ENCODE peak calls at places on chromosomes 16 and 17, in four cellular contexts. One of them, this sample, is unnamed.

GRCh38 chr17:63516910-63517824 is 6.0 kb upstream of the KCNH6 start:
- DNase-seq in HepG2: peak
- DNase-seq in GM12878: peak
- DNase-seq in K562: no peak
- DNase-seq in this sample: no peak

GRCh38 chr17:229130-229944 is 47.9 kb upstream of the DOC2B start:
- DNase-seq in GM12878: no peak
- DNase-seq in HepG2: no peak
- DNase-seq in K562: no peak
- DNase-seq in this sample: no peak

GRCh38 chr17:7191571-7192270 is 12.6 kb upstream of the ASGR1 start:
- DNase-seq in K562: peak
- DNase-seq in GM12878: no peak
- DNase-seq in HepG2: peak
- DNase-seq in this sample: peak

GRCh38 chr17:80195671-80196529 is 24.2 kb downstream of the SGSH start:
- DNase-seq in K562: peak
- DNase-seq in HepG2: peak
- DNase-seq in GM12878: no peak
- DNase-seq in this sample: no peak

GRCh38 chr16:482468-483185 is 44.9 kb upstream of the CAPN15 start:
- DNase-seq in HepG2: no peak
- DNase-seq in GM12878: no peak
- DNase-seq in K562: no peak
- DNase-seq in this sample: no peak

GRCh38 chr16:71883193-71883848 is 661 bp downstream of the ZNF821 start:
- DNase-seq in K562: peak
- DNase-seq in HepG2: no peak
- DNase-seq in GM12878: no peak
- DNase-seq in this sample: peak

GRCh38 chr16:14369734-14370598 is 260.1 kb downstream of the PARN start:
- DNase-seq in GM12878: no peak
- DNase-seq in HepG2: no peak
- DNase-seq in K562: no peak
- DNase-seq in this sample: no peak

GRCh38 chr16:11670171-11671131 is 2.2 kb downstream of the SNN start:
- DNase-seq in GM12878: peak
- DNase-seq in HepG2: no peak
- DNase-seq in K562: no peak
- DNase-seq in this sample: no peak

GRCh38 chr17:78174332-78174869 is 6.0 kb downstream of the SYNGR2 start:
- DNase-seq in GM12878: no peak
- DNase-seq in K562: no peak
- DNase-seq in HepG2: no peak
- DNase-seq in this sample: no peak

GRCh38 chr17:60640503-60640902 is 37.1 kb upstream of the BCAS3 start:
- DNase-seq in HepG2: peak
- DNase-seq in K562: no peak
- DNase-seq in GM12878: no peak
- DNase-seq in this sample: no peak

GRCh38 chr16:4968879-4969278 is 10.7 kb downstream of the SEC14L5 start:
- DNase-seq in K562: no peak
- DNase-seq in GM12878: no peak
- DNase-seq in HepG2: no peak
- DNase-seq in this sample: no peak

GRCh38 chr17:40530988-40531971 is 29.9 kb upstream of the TNS4 start:
- DNase-seq in HepG2: no peak
- DNase-seq in K562: no peak
- DNase-seq in GM12878: peak
- DNase-seq in this sample: no peak

GRCh38 chr17:40533896-40534295 is 31.4 kb downstream of the CCR7 start:
- DNase-seq in HepG2: no peak
- DNase-seq in GM12878: no peak
- DNase-seq in K562: no peak
- DNase-seq in this sample: no peak

GRCh38 chr17:40530531-40530987 is 29.1 kb upstream of the TNS4 start:
- DNase-seq in HepG2: no peak
- DNase-seq in K562: no peak
- DNase-seq in GM12878: no peak
- DNase-seq in this sample: no peak

GRCh38 chr17:40534431-40535189 is 30.7 kb downstream of the CCR7 start:
- DNase-seq in HepG2: no peak
- DNase-seq in K562: no peak
- DNase-seq in GM12878: no peak
- DNase-seq in this sample: no peak

GRCh38 chr17:40532520-40533253 is 31.3 kb upstream of the TNS4 start:
- DNase-seq in HepG2: no peak
- DNase-seq in K562: no peak
- DNase-seq in GM12878: no peak
- DNase-seq in this sample: no peak
- TF ChIP-seq ATF2 in HepG2: no peak
- TF ChIP-seq ATF2 in K562: no peak
- TF ChIP-seq ATF2 in GM12878: no peak
- TF ChIP-seq ATF2 in this sample: no peak

DNA sequence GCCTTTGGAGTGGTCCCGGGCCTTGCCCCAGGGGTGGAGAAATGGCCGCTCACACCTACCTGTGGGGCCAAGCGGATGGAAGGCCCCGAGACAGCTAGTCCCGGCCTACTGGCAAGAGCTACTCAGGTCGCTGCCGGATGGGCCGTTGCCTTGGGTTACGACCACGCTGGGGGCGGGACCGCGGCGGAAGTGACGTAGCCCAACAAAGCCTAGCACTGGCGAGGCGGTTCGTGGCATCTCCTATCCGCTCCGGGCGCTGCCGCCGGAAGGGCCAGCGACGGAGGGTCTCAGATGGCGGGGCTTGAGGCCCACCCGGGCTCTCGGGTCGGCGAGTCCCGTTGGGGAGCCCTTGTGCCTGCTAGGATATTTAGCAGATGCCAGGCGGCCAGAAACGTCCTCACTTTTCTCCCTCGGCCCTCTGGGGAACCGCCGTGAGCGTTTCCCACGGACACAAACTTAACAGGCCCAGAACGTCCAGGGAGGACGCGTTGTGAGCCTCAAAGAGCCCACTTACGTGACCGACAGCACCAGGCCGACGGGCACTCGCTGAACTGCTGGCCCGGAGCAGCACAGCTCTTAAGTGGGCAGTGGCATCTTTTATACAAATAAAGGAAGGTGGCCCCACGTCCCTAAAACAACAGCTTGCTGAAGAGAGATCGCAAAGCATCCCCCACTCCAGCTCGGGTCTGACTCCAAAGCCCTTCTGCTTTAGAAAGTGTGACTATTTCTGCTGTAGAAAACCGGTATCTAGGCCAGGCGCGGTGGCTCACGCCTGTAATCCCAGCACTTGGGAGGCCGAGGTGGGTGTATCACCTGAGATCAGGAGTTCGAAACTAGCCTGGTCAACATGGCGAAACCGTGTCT is at the start of gene C16orf46:
- DNase-seq in HepG2: peak
- DNase-seq in K562: peak
- DNase-seq in GM12878: peak
- DNase-seq in this sample: peak
- TF ChIP-seq POLR2A in HepG2: peak
- TF ChIP-seq POLR2A in K562: peak
- TF ChIP-seq POLR2A in GM12878: peak
- TF ChIP-seq POLR2A in this sample: peak

GRCh38 chr17:37700881-37701280 is 44.0 kb downstream of the HNF1B start:
- DNase-seq in K562: no peak
- DNase-seq in GM12878: no peak
- DNase-seq in HepG2: no peak
- DNase-seq in this sample: no peak

GRCh38 chr17:37699285-37699973 is 45.4 kb downstream of the HNF1B start:
- DNase-seq in HepG2: no peak
- DNase-seq in GM12878: no peak
- DNase-seq in K562: no peak
- DNase-seq in this sample: no peak

GRCh38 chr17:37701424-37702020 is 43.3 kb downstream of the HNF1B start:
- DNase-seq in GM12878: peak
- DNase-seq in HepG2: no peak
- DNase-seq in K562: peak
- DNase-seq in this sample: peak

GRCh38 chr17:37698856-37699255 is 46.0 kb downstream of the HNF1B start:
- DNase-seq in GM12878: no peak
- DNase-seq in K562: no peak
- DNase-seq in HepG2: no peak
- DNase-seq in this sample: no peak

GRCh38 chr17:37702605-37703004 is 42.3 kb downstream of the HNF1B start:
- DNase-seq in K562: peak
- DNase-seq in HepG2: no peak
- DNase-seq in GM12878: no peak
- DNase-seq in this sample: no peak
- TF ChIP-seq ATF2 in K562: no peak
- TF ChIP-seq ATF2 in HepG2: no peak
- TF ChIP-seq ATF2 in GM12878: no peak
- TF ChIP-seq ATF2 in this sample: no peak

GRCh38 chr16:55871411-55872038 is 3.6 kb downstream of the CES5A start:
- DNase-seq in K562: no peak
- DNase-seq in HepG2: peak
- DNase-seq in GM12878: no peak
- DNase-seq in this sample: no peak

GRCh38 chr16:55868980-55869379 is 6.2 kb downstream of the CES5A start:
- DNase-seq in HepG2: no peak
- DNase-seq in GM12878: no peak
- DNase-seq in K562: no peak
- DNase-seq in this sample: no peak

GRCh38 chr16:55872130-55872529 is 3.0 kb downstream of the CES5A start:
- DNase-seq in K562: no peak
- DNase-seq in HepG2: no peak
- DNase-seq in GM12878: no peak
- DNase-seq in this sample: no peak

GRCh38 chr16:55873122-55873521 is 2.1 kb downstream of the CES5A start:
- DNase-seq in HepG2: no peak
- DNase-seq in K562: no peak
- DNase-seq in GM12878: no peak
- DNase-seq in this sample: no peak

DNA sequence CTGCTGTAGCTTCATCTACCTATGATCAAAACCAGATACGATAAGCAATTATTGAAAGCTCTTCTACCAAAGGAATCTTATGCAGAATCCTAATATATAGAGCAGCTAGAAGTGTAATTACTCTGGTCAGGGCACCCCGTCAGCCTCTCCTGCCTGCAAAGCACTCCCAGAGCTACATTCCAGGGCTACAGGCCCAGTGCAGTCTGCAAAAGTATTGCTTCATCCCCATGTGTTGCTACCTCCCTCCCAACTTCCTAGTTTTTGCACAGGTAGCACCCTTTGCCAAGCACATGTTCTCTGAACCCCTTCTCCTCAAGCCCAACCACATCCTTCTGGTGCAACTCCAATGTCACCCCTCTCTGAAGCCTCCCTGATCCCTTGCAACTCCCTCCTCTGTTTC is 7.0 kb downstream of the CES5A start:
- DNase-seq in HepG2: no peak
- DNase-seq in K562: no peak
- DNase-seq in GM12878: no peak
- DNase-seq in this sample: no peak
- TF ChIP-seq POLR2A in HepG2: no peak
- TF ChIP-seq POLR2A in K562: no peak
- TF ChIP-seq POLR2A in GM12878: no peak
- TF ChIP-seq POLR2A in this sample: no peak

DNA sequence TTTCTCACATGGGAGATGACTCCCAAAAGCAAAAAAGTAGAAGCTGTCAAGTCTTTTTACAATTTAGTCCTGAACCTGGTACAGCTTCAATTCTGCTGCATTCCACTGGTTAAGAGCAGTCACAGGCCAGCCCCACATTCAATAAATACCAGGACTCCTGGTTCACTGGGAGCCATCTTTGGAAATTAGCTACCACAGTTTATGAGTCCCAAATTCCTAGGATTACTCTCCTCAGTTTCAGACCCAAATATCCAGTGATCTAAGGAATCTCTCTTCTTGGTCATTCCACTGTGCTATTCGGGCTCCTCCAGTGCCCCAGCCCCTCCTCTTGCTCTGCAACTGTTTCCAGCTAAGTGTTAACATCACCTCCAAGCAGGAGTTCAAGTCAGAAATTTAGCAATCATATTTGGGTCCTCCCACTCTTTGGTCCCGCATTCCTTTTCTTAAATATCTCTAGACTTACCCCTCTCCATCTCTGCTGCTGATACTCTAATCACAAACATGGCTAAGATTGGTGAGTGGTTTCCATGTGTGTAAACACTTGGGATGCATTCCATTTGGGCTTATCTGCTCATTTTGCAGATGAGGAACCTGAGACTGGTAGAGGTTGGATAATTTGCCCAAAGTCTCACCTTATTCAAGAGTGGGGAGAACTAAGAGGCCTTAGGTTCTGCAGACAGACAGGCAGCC is 9.6 kb upstream of the WIPF2 start:
- DNase-seq in HepG2: no peak
- DNase-seq in K562: no peak
- DNase-seq in GM12878: no peak
- DNase-seq in this sample: no peak
- TF ChIP-seq ATF2 in HepG2: no peak
- TF ChIP-seq ATF2 in K562: no peak
- TF ChIP-seq ATF2 in GM12878: no peak
- TF ChIP-seq ATF2 in this sample: no peak

GRCh38 chr17:75087558-75088453 is at the start of gene SLC16A5:
- DNase-seq in K562: peak
- DNase-seq in HepG2: peak
- DNase-seq in GM12878: no peak
- DNase-seq in this sample: peak
- TF ChIP-seq POLR2A in K562: peak
- TF ChIP-seq POLR2A in HepG2: no peak
- TF ChIP-seq POLR2A in GM12878: peak
- TF ChIP-seq POLR2A in this sample: peak